ENCODE peak calls at places on chromosomes 4 and X, in five cellular contexts. One of them, this sample, is unnamed.

GRCh38 chrX:22159071-22159470 is 113.6 kb upstream of the CBLL2 start:
- DNase-seq in H1: no peak
- DNase-seq in IMR-90: peak; percentile 29
- DNase-seq in trophoblast cell: no peak
- DNase-seq in mesenchymal stem cell: no peak
- DNase-seq in this sample: no peak

GRCh38 chr4:41696131-41696530 is 52.4 kb downstream of the PHOX2B start:
- DNase-seq in H1: no peak
- DNase-seq in IMR-90: no peak
- DNase-seq in trophoblast cell: no peak
- DNase-seq in mesenchymal stem cell: no peak
- DNase-seq in this sample: no peak

GRCh38 chr4:102344520-102344954 is 745 bp downstream of the SLC39A8 start:
- DNase-seq in H1: no peak
- DNase-seq in IMR-90: no peak
- DNase-seq in trophoblast cell: peak; percentile 74
- DNase-seq in mesenchymal stem cell: peak; percentile 69
- DNase-seq in this sample: peak; percentile 61

GRCh38 chr4:4687100-4687499 is 145.3 kb upstream of the STX18 start:
- DNase-seq in H1: no peak
- DNase-seq in IMR-90: no peak
- DNase-seq in trophoblast cell: no peak
- DNase-seq in mesenchymal stem cell: no peak
- DNase-seq in this sample: no peak

GRCh38 chrX:140503230-140503585 is 1.7 kb downstream of the SOX3 start:
- DNase-seq in H1: no peak
- DNase-seq in IMR-90: no peak
- DNase-seq in trophoblast cell: no peak
- DNase-seq in mesenchymal stem cell: no peak
- DNase-seq in this sample: no peak

GRCh38 chr4:85228264-85228663 is 246.7 kb upstream of the ARHGAP24 start:
- DNase-seq in H1: no peak
- DNase-seq in IMR-90: no peak
- DNase-seq in trophoblast cell: no peak
- DNase-seq in mesenchymal stem cell: no peak
- DNase-seq in this sample: no peak

GRCh38 chr4:11446156-11446811 is 17.6 kb upstream of the HS3ST1 start:
- DNase-seq in H1: no peak
- DNase-seq in IMR-90: peak; percentile 38
- DNase-seq in trophoblast cell: no peak
- DNase-seq in mesenchymal stem cell: peak; percentile 62
- DNase-seq in this sample: no peak

GRCh38 chr4:107640157-107640556 is 79.9 kb downstream of the PAPSS1 start:
- DNase-seq in H1: no peak
- DNase-seq in IMR-90: no peak
- DNase-seq in trophoblast cell: no peak
- DNase-seq in mesenchymal stem cell: no peak
- DNase-seq in this sample: no peak

GRCh38 chr4:10115657-10116624 is 658 bp downstream of the WDR1 start:
- DNase-seq in H1: no peak
- DNase-seq in IMR-90: no peak
- DNase-seq in trophoblast cell: peak; percentile 28
- DNase-seq in mesenchymal stem cell: peak; percentile 39
- DNase-seq in this sample: peak; percentile 75

GRCh38 chr4:41141910-41142309 is 72.4 kb downstream of the APBB2 start:
- DNase-seq in H1: no peak
- DNase-seq in IMR-90: peak; percentile 86
- DNase-seq in trophoblast cell: no peak
- DNase-seq in mesenchymal stem cell: peak; percentile 76
- DNase-seq in this sample: no peak

GRCh38 chr4:3859571-3859970 is 93.4 kb downstream of the ADRA2C start:
- DNase-seq in H1: no peak
- DNase-seq in IMR-90: no peak
- DNase-seq in trophoblast cell: no peak
- DNase-seq in mesenchymal stem cell: no peak
- DNase-seq in this sample: no peak

GRCh38 chrX:78124304-78124703 is 15.1 kb downstream of the TAF9B start:
- DNase-seq in H1: no peak
- DNase-seq in IMR-90: no peak
- DNase-seq in trophoblast cell: no peak
- DNase-seq in mesenchymal stem cell: no peak
- DNase-seq in this sample: no peak

DNA sequence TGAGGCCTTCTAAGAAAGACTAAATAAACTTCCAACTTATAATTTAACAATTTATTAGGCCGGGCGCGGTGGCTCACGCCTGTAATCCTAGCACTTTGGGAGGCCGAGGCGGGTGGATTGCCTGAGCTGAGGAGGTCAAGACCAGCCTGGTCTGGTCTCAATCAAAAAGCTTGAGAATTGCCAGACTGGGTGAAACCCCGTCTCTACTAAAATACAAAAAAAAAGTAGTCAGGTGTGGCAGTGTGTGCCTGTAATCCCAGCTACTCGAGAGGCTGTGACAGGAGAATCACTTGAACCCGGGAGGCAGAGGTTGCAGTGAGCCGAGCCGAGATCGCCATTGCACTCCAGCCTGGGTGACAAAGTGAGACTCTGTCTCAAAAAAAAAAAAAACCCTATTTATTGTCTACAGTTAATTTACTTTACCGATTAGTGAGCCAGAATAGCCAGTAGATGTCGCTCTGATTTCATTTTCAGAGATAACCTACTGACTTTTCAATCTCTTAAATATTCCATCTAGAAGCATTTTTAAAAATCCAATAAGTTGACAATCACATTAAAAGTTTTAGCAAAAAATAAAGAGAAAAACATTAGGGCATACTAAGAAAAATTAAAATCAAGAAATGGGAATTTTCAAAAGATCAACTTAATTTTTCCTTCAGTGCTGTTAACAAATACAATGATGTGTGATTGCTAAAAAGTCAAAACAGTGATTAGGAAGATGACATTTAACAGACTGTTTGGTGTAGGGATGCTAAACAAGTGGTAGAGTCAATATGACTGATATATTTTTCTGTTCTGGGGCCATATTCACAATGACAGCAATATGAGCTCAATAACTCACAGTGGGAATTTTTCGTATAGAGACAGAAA is 4.3 kb upstream of the SHROOM3 start:
- DNase-seq in H1: no peak
- DNase-seq in IMR-90: peak; percentile 60
- DNase-seq in trophoblast cell: peak; percentile 18
- DNase-seq in mesenchymal stem cell: peak; percentile 64
- DNase-seq in this sample: no peak
- H3K18ac ChIP-seq in H1: no peak overlapping the region
- H3K18ac ChIP-seq in IMR-90: no peak overlapping the region
- H3K18ac ChIP-seq in trophoblast cell: no peak overlapping the region
- H3K18ac ChIP-seq in mesenchymal stem cell: no peak overlapping the region
- H3K18ac ChIP-seq in this sample: peak overlapping the region; percentile 48

GRCh38 chrX:40083979-40084359 is 13.8 kb downstream of the BCOR start:
- DNase-seq in H1: no peak
- DNase-seq in IMR-90: no peak
- DNase-seq in trophoblast cell: no peak
- DNase-seq in mesenchymal stem cell: no peak
- DNase-seq in this sample: no peak

GRCh38 chrX:40084471-40084870 is 13.3 kb downstream of the BCOR start:
- DNase-seq in H1: no peak
- DNase-seq in IMR-90: no peak
- DNase-seq in trophoblast cell: no peak
- DNase-seq in mesenchymal stem cell: no peak
- DNase-seq in this sample: peak; percentile 28

GRCh38 chrX:40086569-40087335 is 11.0 kb downstream of the BCOR start:
- DNase-seq in H1: no peak
- DNase-seq in IMR-90: peak; percentile 77
- DNase-seq in trophoblast cell: no peak
- DNase-seq in mesenchymal stem cell: peak; percentile 74
- DNase-seq in this sample: peak; percentile 53

GRCh38 chrX:40085086-40085551 is 12.6 kb downstream of the BCOR start:
- DNase-seq in H1: no peak
- DNase-seq in IMR-90: peak; percentile 86
- DNase-seq in trophoblast cell: peak; percentile 15
- DNase-seq in mesenchymal stem cell: peak; percentile 75
- DNase-seq in this sample: peak; percentile 27

GRCh38 chrX:40085714-40086113 is 12.0 kb downstream of the BCOR start:
- DNase-seq in H1: no peak
- DNase-seq in IMR-90: no peak
- DNase-seq in trophoblast cell: no peak
- DNase-seq in mesenchymal stem cell: no peak
- DNase-seq in this sample: peak; percentile 29
- H3K18ac ChIP-seq in H1: no peak overlapping the region
- H3K18ac ChIP-seq in IMR-90: peak overlapping the region; percentile 26
- H3K18ac ChIP-seq in trophoblast cell: peak overlapping the region; percentile 71
- H3K18ac ChIP-seq in mesenchymal stem cell: peak overlapping the region; percentile 0
- H3K18ac ChIP-seq in this sample: no peak overlapping the region

DNA sequence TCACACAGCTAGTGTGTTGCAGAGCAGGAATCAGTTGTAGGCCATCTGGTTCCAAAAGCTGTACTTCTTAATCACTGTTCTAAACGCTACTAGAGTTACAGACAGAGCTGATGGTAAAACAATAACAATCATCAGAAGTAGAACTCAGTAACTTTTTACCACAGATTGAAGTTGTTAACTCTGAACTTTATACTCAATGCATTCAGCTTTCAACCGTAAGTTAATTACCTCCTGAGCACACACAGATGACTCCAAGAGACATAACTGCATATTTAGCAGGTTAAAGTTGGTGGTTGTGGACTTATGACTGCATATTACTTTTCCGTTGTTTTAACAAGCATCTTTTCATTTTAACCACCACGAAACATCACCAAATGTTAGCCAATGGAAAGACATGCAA is 127.3 kb downstream of the PRSS12 start:
- DNase-seq in H1: no peak
- DNase-seq in IMR-90: no peak
- DNase-seq in trophoblast cell: no peak
- DNase-seq in mesenchymal stem cell: no peak
- DNase-seq in this sample: no peak
- H3K18ac ChIP-seq in H1: no peak overlapping the region
- H3K18ac ChIP-seq in IMR-90: no peak overlapping the region
- H3K18ac ChIP-seq in trophoblast cell: no peak overlapping the region
- H3K18ac ChIP-seq in mesenchymal stem cell: no peak overlapping the region
- H3K18ac ChIP-seq in this sample: no peak overlapping the region

GRCh38 chrX:48468693-48469691 is 1.1 kb downstream of the SLC38A5 start:
- DNase-seq in H1: no peak
- DNase-seq in IMR-90: no peak
- DNase-seq in trophoblast cell: no peak
- DNase-seq in mesenchymal stem cell: no peak
- DNase-seq in this sample: peak; percentile 36

GRCh38 chrX:48467331-48467761 is 2.7 kb downstream of the SLC38A5 start:
- DNase-seq in H1: no peak
- DNase-seq in IMR-90: no peak
- DNase-seq in trophoblast cell: no peak
- DNase-seq in mesenchymal stem cell: no peak
- DNase-seq in this sample: no peak

GRCh38 chrX:48468247-48468671 is 1.8 kb downstream of the SLC38A5 start:
- DNase-seq in H1: no peak
- DNase-seq in IMR-90: no peak
- DNase-seq in trophoblast cell: no peak
- DNase-seq in mesenchymal stem cell: no peak
- DNase-seq in this sample: no peak

GRCh38 chrX:48466696-48467095 is 3.4 kb downstream of the SLC38A5 start:
- DNase-seq in H1: no peak
- DNase-seq in IMR-90: no peak
- DNase-seq in trophoblast cell: no peak
- DNase-seq in mesenchymal stem cell: no peak
- DNase-seq in this sample: peak; percentile 35

GRCh38 chrX:48465336-48465933 is 4.6 kb downstream of the SLC38A5 start:
- DNase-seq in H1: no peak
- DNase-seq in IMR-90: peak; percentile 96
- DNase-seq in trophoblast cell: peak; percentile 38
- DNase-seq in mesenchymal stem cell: peak; percentile 92
- DNase-seq in this sample: no peak
- H3K18ac ChIP-seq in H1: no peak overlapping the region
- H3K18ac ChIP-seq in IMR-90: peak overlapping the region; percentile 3
- H3K18ac ChIP-seq in trophoblast cell: no peak overlapping the region
- H3K18ac ChIP-seq in mesenchymal stem cell: peak overlapping the region; percentile 48
- H3K18ac ChIP-seq in this sample: no peak overlapping the region

This sample was measured in H9.